ENCODE peak calls at places on chromosomes 5 and 9, in five cellular contexts. One of them, this sample, is unnamed.

GRCh38 chr5:43554497-43554896 is 2.4 kb downstream of the PAIP1 start:
- DNase-seq in caudate nucleus: no peak
- DNase-seq in aorta: no peak
- DNase-seq in SK-N-SH: no peak
- DNase-seq in pancreas: no peak
- DNase-seq in this sample: no peak

GRCh38 chr9:128627127-128627715 is 29.4 kb downstream of the DYNC2I2 start:
- DNase-seq in caudate nucleus: no peak
- DNase-seq in pancreas: peak
- DNase-seq in SK-N-SH: peak
- DNase-seq in aorta: no peak
- DNase-seq in this sample: peak

GRCh38 chr9:129884220-129885017 is 49.2 kb downstream of the USP20 start:
- DNase-seq in pancreas: peak
- DNase-seq in SK-N-SH: peak
- DNase-seq in caudate nucleus: no peak
- DNase-seq in aorta: peak
- DNase-seq in this sample: no peak

GRCh38 chr9:97475079-97475478 is 26.4 kb upstream of the TMOD1 start:
- DNase-seq in caudate nucleus: no peak
- DNase-seq in aorta: no peak
- DNase-seq in SK-N-SH: no peak
- DNase-seq in pancreas: no peak
- DNase-seq in this sample: no peak

GRCh38 chr9:72442212-72442607 is 77.2 kb upstream of the ZFAND5 start:
- DNase-seq in pancreas: no peak
- DNase-seq in aorta: no peak
- DNase-seq in SK-N-SH: no peak
- DNase-seq in caudate nucleus: no peak
- DNase-seq in this sample: no peak

GRCh38 chr5:75363111-75363510 is 26.1 kb downstream of the HMGCR start:
- DNase-seq in pancreas: no peak
- DNase-seq in SK-N-SH: no peak
- DNase-seq in caudate nucleus: no peak
- DNase-seq in aorta: no peak
- DNase-seq in this sample: no peak

GRCh38 chr9:128222880-128223670 is 19.9 kb downstream of the DNM1 start:
- DNase-seq in caudate nucleus: no peak
- DNase-seq in aorta: no peak
- DNase-seq in SK-N-SH: no peak
- DNase-seq in pancreas: no peak
- DNase-seq in this sample: no peak

GRCh38 chr5:139975306-139975705 is 67.8 kb downstream of the NRG2 start:
- DNase-seq in aorta: no peak
- DNase-seq in pancreas: no peak
- DNase-seq in SK-N-SH: no peak
- DNase-seq in caudate nucleus: no peak
- DNase-seq in this sample: no peak

GRCh38 chr5:107502711-107503110 is 168.0 kb downstream of the EFNA5 start:
- DNase-seq in aorta: no peak
- DNase-seq in caudate nucleus: no peak
- DNase-seq in pancreas: no peak
- DNase-seq in SK-N-SH: peak
- DNase-seq in this sample: no peak

GRCh38 chr5:176620333-176620981 is 9.9 kb downstream of the SNCB start:
- DNase-seq in SK-N-SH: no peak
- DNase-seq in aorta: no peak
- DNase-seq in caudate nucleus: no peak
- DNase-seq in pancreas: no peak
- DNase-seq in this sample: no peak

GRCh38 chr5:102617857-102618187 is 119.0 kb upstream of the SLCO6A1 start:
- DNase-seq in caudate nucleus: no peak
- DNase-seq in SK-N-SH: no peak
- DNase-seq in aorta: no peak
- DNase-seq in pancreas: no peak
- DNase-seq in this sample: no peak

GRCh38 chr5:67050125-67050524 is 146.5 kb downstream of the CD180 start:
- DNase-seq in caudate nucleus: no peak
- DNase-seq in aorta: no peak
- DNase-seq in SK-N-SH: no peak
- DNase-seq in pancreas: no peak
- DNase-seq in this sample: no peak

GRCh38 chr5:77339491-77339890 is 129.0 kb downstream of the PDE8B start:
- DNase-seq in SK-N-SH: no peak
- DNase-seq in caudate nucleus: no peak
- DNase-seq in aorta: no peak
- DNase-seq in pancreas: no peak
- DNase-seq in this sample: no peak

GRCh38 chr5:1540166-1540565 is 16.4 kb upstream of the LPCAT1 start:
- DNase-seq in caudate nucleus: no peak
- DNase-seq in SK-N-SH: no peak
- DNase-seq in pancreas: peak
- DNase-seq in aorta: peak
- DNase-seq in this sample: no peak

GRCh38 chr5:138459311-138459710 is 6.0 kb upstream of the EGR1 start:
- DNase-seq in aorta: peak
- DNase-seq in caudate nucleus: no peak
- DNase-seq in pancreas: no peak
- DNase-seq in SK-N-SH: no peak
- DNase-seq in this sample: no peak

GRCh38 chr5:55440188-55440646 is 94.5 kb downstream of the PLPP1 start:
- DNase-seq in SK-N-SH: peak
- DNase-seq in aorta: no peak
- DNase-seq in caudate nucleus: no peak
- DNase-seq in pancreas: no peak
- DNase-seq in this sample: no peak

GRCh38 chr5:33641722-33642505 is 201.1 kb downstream of the TARS1 start:
- DNase-seq in aorta: no peak
- DNase-seq in SK-N-SH: no peak
- DNase-seq in pancreas: no peak
- DNase-seq in caudate nucleus: no peak
- DNase-seq in this sample: no peak

GRCh38 chr5:11385251-11385900 is 518.9 kb downstream of the CTNND2 start:
- DNase-seq in aorta: no peak
- DNase-seq in pancreas: no peak
- DNase-seq in caudate nucleus: no peak
- DNase-seq in SK-N-SH: peak
- DNase-seq in this sample: no peak

GRCh38 chr9:121836382-121836885 is 185.0 kb downstream of the DAB2IP start:
- DNase-seq in aorta: no peak
- DNase-seq in SK-N-SH: no peak
- DNase-seq in caudate nucleus: no peak
- DNase-seq in pancreas: peak
- DNase-seq in this sample: no peak

GRCh38 chr5:103474671-103475070 is 87.9 kb downstream of the NUDT12 start:
- DNase-seq in pancreas: no peak
- DNase-seq in aorta: no peak
- DNase-seq in caudate nucleus: no peak
- DNase-seq in SK-N-SH: no peak
- DNase-seq in this sample: no peak

GRCh38 chr5:13934125-13934524 is 10.4 kb downstream of the DNAH5 start:
- DNase-seq in caudate nucleus: no peak
- DNase-seq in aorta: no peak
- DNase-seq in SK-N-SH: no peak
- DNase-seq in pancreas: no peak
- DNase-seq in this sample: no peak

GRCh38 chr9:87766697-87767096 is 40.8 kb downstream of the CTSL start:
- DNase-seq in aorta: no peak
- DNase-seq in pancreas: no peak
- DNase-seq in SK-N-SH: no peak
- DNase-seq in caudate nucleus: no peak
- DNase-seq in this sample: no peak

GRCh38 chr5:42923710-42924109 is 112.0 kb upstream of the SELENOP start:
- DNase-seq in pancreas: no peak
- DNase-seq in SK-N-SH: no peak
- DNase-seq in aorta: no peak
- DNase-seq in caudate nucleus: no peak
- DNase-seq in this sample: no peak

GRCh38 chr5:148179234-148179824 is 11.0 kb downstream of the SPINK14 start:
- DNase-seq in SK-N-SH: peak
- DNase-seq in pancreas: no peak
- DNase-seq in caudate nucleus: no peak
- DNase-seq in aorta: no peak
- DNase-seq in this sample: peak

GRCh38 chr5:39898731-39899130 is 474.0 kb upstream of the DAB2 start:
- DNase-seq in SK-N-SH: no peak
- DNase-seq in aorta: no peak
- DNase-seq in pancreas: no peak
- DNase-seq in caudate nucleus: no peak
- DNase-seq in this sample: no peak

GRCh38 chr9:36479086-36479485 is 79.0 kb upstream of the RNF38 start:
- DNase-seq in aorta: no peak
- DNase-seq in pancreas: no peak
- DNase-seq in SK-N-SH: no peak
- DNase-seq in caudate nucleus: no peak
- DNase-seq in this sample: peak

GRCh38 chr9:2122299-2122698 is 107.2 kb downstream of the SMARCA2 start:
- DNase-seq in SK-N-SH: no peak
- DNase-seq in caudate nucleus: no peak
- DNase-seq in aorta: no peak
- DNase-seq in pancreas: no peak
- DNase-seq in this sample: no peak

GRCh38 chr5:57442080-57442839 is 40.4 kb downstream of the ACTBL2 start:
- DNase-seq in SK-N-SH: no peak
- DNase-seq in caudate nucleus: no peak
- DNase-seq in aorta: no peak
- DNase-seq in pancreas: no peak
- DNase-seq in this sample: no peak

GRCh38 chr5:103821361-103821760 is 258.8 kb upstream of the NUDT12 start:
- DNase-seq in caudate nucleus: no peak
- DNase-seq in SK-N-SH: no peak
- DNase-seq in pancreas: no peak
- DNase-seq in aorta: no peak
- DNase-seq in this sample: no peak

GRCh38 chr5:172035039-172035438 is 28.6 kb upstream of the FBXW11 start:
- DNase-seq in caudate nucleus: no peak
- DNase-seq in aorta: no peak
- DNase-seq in SK-N-SH: no peak
- DNase-seq in pancreas: no peak
- DNase-seq in this sample: no peak

GRCh38 chr5:58871648-58872242 is 288.9 kb downstream of the RAB3C start:
- DNase-seq in aorta: no peak
- DNase-seq in SK-N-SH: peak
- DNase-seq in caudate nucleus: no peak
- DNase-seq in pancreas: no peak
- DNase-seq in this sample: no peak

GRCh38 chr5:66850354-66851075 is 254.3 kb downstream of the MAST4 start:
- DNase-seq in caudate nucleus: no peak
- DNase-seq in SK-N-SH: no peak
- DNase-seq in aorta: no peak
- DNase-seq in pancreas: no peak
- DNase-seq in this sample: no peak

GRCh38 chr9:93304574-93305496 is 120.9 kb downstream of the WNK2 start:
- DNase-seq in caudate nucleus: no peak
- DNase-seq in SK-N-SH: peak
- DNase-seq in aorta: peak
- DNase-seq in pancreas: peak
- DNase-seq in this sample: peak
- H3K27ac ChIP-seq in caudate nucleus: peak
- H3K27ac ChIP-seq in SK-N-SH: no peak
- H3K27ac ChIP-seq in aorta: no peak
- H3K27ac ChIP-seq in pancreas: no peak
- H3K27ac ChIP-seq in this sample: no peak

DNA sequence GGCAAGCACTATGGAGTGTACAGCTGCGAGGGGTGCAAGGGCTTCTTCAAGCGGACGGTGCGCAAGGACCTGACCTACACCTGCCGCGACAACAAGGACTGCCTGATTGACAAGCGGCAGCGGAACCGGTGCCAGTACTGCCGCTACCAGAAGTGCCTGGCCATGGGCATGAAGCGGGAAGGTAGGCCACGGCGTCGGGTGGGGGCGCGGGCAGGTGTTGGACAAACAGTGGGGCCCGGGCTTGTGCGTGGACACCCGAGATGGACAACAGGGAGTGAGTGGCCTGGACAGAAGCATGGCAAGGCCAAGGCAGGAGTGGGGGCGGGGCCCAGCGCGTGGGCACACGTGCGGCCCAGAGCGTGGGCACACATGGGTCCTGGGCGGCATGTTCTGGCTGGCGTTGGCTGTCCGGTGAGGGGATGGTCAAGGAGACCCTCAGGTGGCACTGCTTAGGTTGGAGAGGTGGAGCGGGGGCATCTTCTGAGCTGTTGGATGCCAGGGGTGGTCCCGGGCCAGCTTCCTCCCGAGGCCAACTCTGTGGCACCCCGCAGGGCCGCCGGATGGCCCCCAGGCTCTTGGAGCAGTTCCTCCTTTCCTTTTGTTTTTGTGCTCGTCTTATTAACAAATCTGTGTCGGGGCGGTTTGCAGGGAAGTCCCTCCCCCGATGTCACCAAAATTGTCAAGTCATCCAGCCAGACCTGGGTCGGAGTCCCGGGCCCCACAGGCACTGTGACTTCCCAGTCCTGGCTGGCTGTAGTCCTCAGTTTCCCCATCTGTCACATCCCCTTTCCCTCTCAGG is 82.9 kb downstream of the RXRA start:
- DNase-seq in caudate nucleus: no peak
- DNase-seq in SK-N-SH: no peak
- DNase-seq in aorta: no peak
- DNase-seq in pancreas: no peak
- DNase-seq in this sample: no peak
- H3K27ac ChIP-seq in caudate nucleus: peak
- H3K27ac ChIP-seq in SK-N-SH: no peak
- H3K27ac ChIP-seq in aorta: no peak
- H3K27ac ChIP-seq in pancreas: no peak
- H3K27ac ChIP-seq in this sample: no peak

DNA sequence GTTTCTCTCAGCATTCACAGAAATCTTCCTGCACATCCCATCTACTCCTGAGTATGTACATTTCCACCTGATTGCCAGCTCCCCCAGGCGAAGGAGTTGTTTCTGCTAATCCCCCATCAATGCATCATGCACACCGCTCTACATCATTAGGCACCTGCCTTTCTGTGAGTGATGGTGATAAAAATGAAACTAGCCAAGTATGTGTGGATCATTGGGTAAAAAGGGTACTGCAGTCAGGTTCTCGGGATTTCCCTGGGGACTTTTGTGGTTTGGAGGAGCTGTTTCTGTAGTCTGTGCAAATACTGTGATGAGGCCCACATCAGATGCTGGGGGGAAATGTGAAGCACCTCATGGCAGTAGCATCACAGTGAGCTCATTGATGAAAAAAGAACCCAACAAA is 30.4 kb downstream of the CAMK4 start:
- DNase-seq in caudate nucleus: no peak
- DNase-seq in aorta: no peak
- DNase-seq in pancreas: no peak
- DNase-seq in SK-N-SH: no peak
- DNase-seq in this sample: no peak
- H3K27ac ChIP-seq in caudate nucleus: no peak
- H3K27ac ChIP-seq in aorta: no peak
- H3K27ac ChIP-seq in pancreas: no peak
- H3K27ac ChIP-seq in SK-N-SH: no peak
- H3K27ac ChIP-seq in this sample: no peak

DNA sequence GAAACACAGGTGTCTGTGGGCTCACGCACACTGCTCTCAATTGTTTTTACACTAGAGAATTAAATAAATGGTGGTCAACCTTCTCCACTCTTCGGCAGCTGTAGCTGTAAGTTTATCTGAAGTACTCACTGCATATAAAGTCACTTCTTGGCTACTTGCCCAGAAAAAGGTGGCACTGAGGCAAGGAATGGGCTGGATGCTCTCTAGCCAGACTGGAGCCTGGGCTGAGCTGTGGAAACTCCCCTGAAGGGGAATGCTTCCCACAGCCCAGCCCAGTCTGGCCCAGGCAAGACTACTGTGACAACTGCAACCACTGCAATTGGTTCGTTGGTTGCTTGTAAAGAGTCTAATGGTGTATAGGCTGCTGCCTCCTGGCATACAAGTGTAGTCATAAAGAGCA is 4.5 kb downstream of the LEAP2 start:
- DNase-seq in caudate nucleus: no peak
- DNase-seq in SK-N-SH: no peak
- DNase-seq in pancreas: no peak
- DNase-seq in aorta: peak
- DNase-seq in this sample: peak
- H3K27ac ChIP-seq in caudate nucleus: peak
- H3K27ac ChIP-seq in SK-N-SH: no peak
- H3K27ac ChIP-seq in pancreas: no peak
- H3K27ac ChIP-seq in aorta: no peak
- H3K27ac ChIP-seq in this sample: peak

This sample was measured in substantia nigra.